ENCODE peak calls at places on chromosome 4, in six cellular contexts. X, G, V, H, I and K are unnamed samples.
A peak's percentile ranks its signal among the peaks of the same experiment; 100 is the strongest.

GRCh38 chr4:2963185-2964076 is at the start of the genes GRK4 and NOP14:
- DNase-seq in X (peak; percentile 95), G (peak; percentile 99), V (peak; percentile 89), H (peak; percentile 95), I (peak; percentile 90), K (peak; percentile 84)

GRCh38 chr4:79472693-79473552 is 64.9 kb upstream of the GK2 start:
- DNase-seq in X (no peak), G (no peak), V (no peak), H (no peak), I (no peak), K (no peak)

GRCh38 chr4:65046496-65047101 is 623.7 kb downstream of the EPHA5 start:
- DNase-seq in X (no peak), G (peak; percentile 36), V (no peak), H (no peak), I (no peak), K (no peak)

GRCh38 chr4:74158561-74159396 is 861 bp downstream of the MTHFD2L start:
- DNase-seq in X (no peak), G (peak; percentile 61), V (no peak), H (no peak), I (no peak), K (no peak)

GRCh38 chr4:37908488-37909343 is 17.8 kb downstream of the TBC1D1 start:
- DNase-seq in X (no peak), G (peak; percentile 72), V (no peak), H (no peak), I (no peak), K (no peak)

GRCh38 chr4:153260553-153261306 is 56.5 kb downstream of the TRIM2 start:
- DNase-seq in X (peak; percentile 71), G (peak; percentile 53), V (no peak), H (no peak), I (no peak), K (no peak)

GRCh38 chr4:87353592-87353991 is 30.9 kb upstream of the HSD17B13 start:
- DNase-seq in X (peak; percentile 15), G (peak; percentile 70), V (no peak), H (peak; percentile 12), I (no peak), K (no peak)

GRCh38 chr4:180861651-180862050 is 1381.6 kb upstream of the TENM3 start:
- DNase-seq in X (no peak), G (no peak), V (no peak), H (no peak), I (no peak), K (no peak)